ENCODE peak calls at places on chromosomes 7 and 10, in nine cellular contexts. Y is glutamatergic neuron, I is AG04449, S is fibroblast of mammary gland, X is IMR-90, F is pancreas, D is HFF-Myc, G is GM10248, Z is fibroblast of the aortic adventitia. N is an unnamed sample.

GRCh38 chr7:7424151-7424873 is 111.4 kb downstream of the COL28A1 start:
- DNase-seq in X (peak; percentile 67), Z (peak; percentile 78), I (no peak), D (peak; percentile 49), S (peak; percentile 79), G (peak; percentile 47), Y (peak; percentile 61), F (peak; percentile 63), N (peak; percentile 82)

GRCh38 chr7:25347360-25347759 is 119.1 kb upstream of the NPVF start:
- DNase-seq in S (no peak), G (no peak), I (no peak), X (no peak), Z (no peak), D (no peak), Y (no peak), F (no peak), N (no peak)

GRCh38 chr7:7959979-7960670 is 8.5 kb upstream of the GLCCI1 start:
- DNase-seq in S (no peak), Y (no peak), Z (no peak), D (no peak), X (no peak), F (no peak), I (no peak), G (peak; percentile 49), N (no peak)

GRCh38 chr7:93146465-93147127 is 1.6 kb downstream of the SAMD9L start:
- DNase-seq in D (no peak), Z (no peak), S (no peak), G (no peak), I (no peak), Y (no peak), F (no peak), X (no peak), N (no peak)

GRCh38 chr7:100091411-100092181 is 2.8 kb downstream of the COPS6 start:
- DNase-seq in S (no peak), D (no peak), Z (no peak), I (no peak), Y (no peak), G (no peak), F (no peak), X (peak; percentile 37), N (no peak)

GRCh38 chr7:128148676-128149075 is 92.4 kb upstream of the LEP start:
- DNase-seq in D (no peak), I (no peak), S (no peak), G (no peak), F (no peak), Z (no peak), Y (no peak), X (no peak), N (peak; percentile 41)

GRCh38 chr10:70726909-70727495 is 54.7 kb downstream of the ADAMTS14 start:
- DNase-seq in I (no peak), Y (no peak), G (no peak), F (no peak), Z (no peak), S (no peak), X (no peak), D (no peak), N (no peak)

GRCh38 chr7:151727579-151728285 is 149.2 kb downstream of the PRKAG2 start:
- DNase-seq in Z (peak; percentile 96), I (peak; percentile 81), G (peak; percentile 70), S (peak; percentile 97), D (peak; percentile 96), F (no peak), X (peak; percentile 97), Y (peak; percentile 68), N (peak; percentile 88)

GRCh38 chr7:138195207-138195606 is 118.9 kb downstream of the AKR1D1 start:
- DNase-seq in S (no peak), D (no peak), X (no peak), Z (no peak), I (no peak), Y (no peak), G (no peak), F (no peak), N (no peak)

GRCh38 chr10:84665883-84666463 is 337.6 kb downstream of the CCSER2 start:
- DNase-seq in Y (peak; percentile 34), Z (no peak), D (no peak), G (peak; percentile 37), X (no peak), S (no peak), I (no peak), F (no peak), N (peak; percentile 57)

GRCh38 chr7:131111081-131111576 is 216.5 kb upstream of the MKLN1 start:
- DNase-seq in D (no peak), Y (no peak), Z (peak; percentile 92), X (peak; percentile 90), I (peak; percentile 56), G (no peak), F (no peak), S (peak; percentile 95), N (peak; percentile 27)

GRCh38 chr10:101749511-101750016 is 26.4 kb downstream of the FGF8 start:
- DNase-seq in F (no peak), Z (no peak), Y (peak; percentile 40), G (no peak), X (no peak), I (no peak), S (no peak), D (no peak), N (no peak)

DNA sequence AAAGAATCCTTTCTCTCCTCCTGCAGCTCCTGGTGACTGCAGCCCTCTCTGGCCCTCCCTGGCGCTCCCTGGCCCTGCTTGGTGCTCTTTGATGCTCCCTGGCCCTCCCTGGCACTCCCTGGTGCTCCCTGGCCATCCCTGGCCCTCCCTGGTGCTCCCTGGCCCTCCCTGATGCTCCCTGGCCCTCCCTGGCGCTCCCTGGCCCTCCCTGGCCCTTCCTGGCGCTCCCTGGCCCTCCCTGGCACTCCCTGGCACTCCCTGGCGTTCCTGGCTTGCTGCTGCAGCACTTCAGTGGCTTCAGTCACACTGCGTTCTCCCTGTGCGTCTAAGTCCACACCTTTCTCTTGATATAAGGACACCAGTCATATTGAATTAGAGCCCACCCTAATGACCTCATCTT is 15.2 kb upstream of the FGFR2 start:
- DNase-seq in F (no peak), I (no peak), Z (no peak), Y (no peak), G (no peak), S (no peak), D (no peak), X (no peak), N (no peak)
- TF ChIP-seq CTCF in F (no peak), I (no peak), Z (no peak), Y (no peak), G (no peak), S (no peak), D (no peak), X (no peak), N (no peak)

DNA sequence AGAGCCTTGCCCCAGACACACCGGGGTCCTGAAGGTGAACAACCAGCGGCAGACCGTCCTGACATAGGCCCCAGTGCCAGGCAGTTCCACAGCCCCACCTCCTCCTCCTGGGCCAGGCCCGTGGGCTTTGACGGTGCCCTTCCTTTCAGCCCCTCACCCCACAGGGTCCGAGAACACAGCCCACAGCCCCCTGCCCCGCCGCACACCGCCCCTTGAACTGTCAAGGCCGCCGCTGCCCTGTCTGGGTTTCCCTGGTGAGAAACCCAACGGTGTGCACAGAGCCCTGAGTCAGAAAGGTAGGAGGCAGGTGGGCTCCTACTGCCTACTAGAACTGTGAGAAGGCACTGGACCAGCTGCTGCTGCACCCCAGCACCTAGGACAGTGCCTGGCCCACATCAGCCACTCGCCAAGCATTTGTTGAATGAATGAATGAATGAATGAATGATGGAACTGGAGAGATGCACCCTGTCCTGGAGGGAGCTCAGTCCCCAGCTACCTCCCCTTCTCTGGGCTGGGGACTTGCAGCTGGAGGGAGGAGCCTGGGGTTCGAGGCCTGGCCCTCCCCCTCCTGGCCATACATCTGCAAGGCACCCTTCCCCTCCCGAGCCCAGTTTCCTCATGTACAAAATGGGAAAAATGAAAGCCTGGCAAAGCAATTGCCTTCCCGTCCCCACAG is 117.9 kb downstream of the SLIT1 start:
- DNase-seq in G (no peak), I (no peak), F (no peak), Z (no peak), D (no peak), X (no peak), Y (peak; percentile 36), S (no peak), N (no peak)
- TF ChIP-seq CTCF in G (no peak), I (no peak), F (no peak), Z (no peak), D (no peak), X (no peak), Y (no peak), S (no peak), N (no peak)

GRCh38 chr7:85887133-85887532 is 700.3 kb upstream of the SEMA3D start:
- DNase-seq in Y (no peak), G (no peak), S (no peak), D (no peak), X (no peak), F (no peak), I (no peak), Z (no peak), N (no peak)

GRCh38 chr7:85890244-85890811 is 703.5 kb upstream of the SEMA3D start:
- DNase-seq in I (no peak), D (no peak), X (peak; percentile 21), F (no peak), G (peak; percentile 33), Z (peak; percentile 42), Y (no peak), S (peak; percentile 34), N (no peak)
- TF ChIP-seq CTCF in I (peak; percentile 26), D (peak; percentile 27), X (peak; percentile 55), F (peak; percentile 34), G (peak; percentile 43), Z (peak; percentile 54), Y (peak; percentile 83), S (peak; percentile 56), N (no peak)

DNA sequence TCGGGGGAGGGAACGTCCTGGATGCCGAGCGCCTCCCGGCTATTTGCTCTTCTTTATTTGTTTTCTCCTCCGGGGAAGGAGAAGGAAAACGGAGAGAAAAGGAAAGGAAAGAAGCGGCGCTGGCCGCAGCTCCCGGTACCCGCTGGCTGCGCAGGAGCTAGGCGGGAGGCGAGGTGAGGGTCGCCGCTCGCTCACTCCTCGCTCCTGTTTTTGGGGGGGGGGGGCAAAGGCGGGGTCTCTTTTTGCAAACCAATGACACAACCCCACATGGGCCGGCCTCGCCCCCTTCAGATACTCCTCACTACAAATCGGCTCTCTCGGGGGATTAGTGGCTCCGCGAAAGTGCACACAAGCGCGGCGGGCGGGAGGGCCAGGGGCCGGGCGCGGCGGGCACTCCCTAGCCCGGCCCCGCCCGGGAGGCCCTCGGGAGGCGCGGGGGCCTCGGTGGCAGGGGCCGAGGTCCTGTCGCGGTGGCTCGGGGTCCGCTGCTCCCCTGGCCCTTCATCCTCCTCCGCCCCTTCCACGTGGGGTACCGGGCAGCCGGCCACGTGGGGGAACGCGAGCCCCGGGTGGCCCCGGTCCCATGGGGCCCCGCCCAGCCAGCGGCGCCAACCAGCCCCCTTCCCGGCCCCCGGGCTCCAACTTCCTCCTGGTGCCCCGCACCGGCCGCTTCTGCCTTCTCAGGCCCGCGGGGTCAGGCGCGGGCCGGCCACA is 650 bp upstream of the CTBP2 start:
- DNase-seq in I (no peak), F (peak; percentile 80), G (peak; percentile 40), X (peak; percentile 85), S (peak; percentile 79), Y (peak; percentile 80), D (peak; percentile 68), Z (peak; percentile 80), N (peak; percentile 81)
- TF ChIP-seq CTCF in I (no peak), F (no peak), G (no peak), X (peak; percentile 47), S (peak; percentile 39), Y (peak; percentile 41), D (peak; percentile 32), Z (peak; percentile 66), N (no peak)